ENCODE peak calls at places on chromosome 22, in seven cellular contexts. V is right cardiac atrium, H is tibial nerve, J is activated gamma-delta T cell treated with Interleukin-2 at 50 U/mL for 16 hours, M is psoas muscle, Q is midbrain, C is GM20000. D is an unnamed sample.

GRCh38 chr22:44567846-44568493 is 69.9 kb upstream of the RTL6 start:
- DNase-seq in V (peak), H (no peak), J (peak), M (peak), Q (no peak), C (no peak), D (peak)

GRCh38 chr22:42680648-42681047 is 31.5 kb upstream of the CYB5R3 start:
- DNase-seq in V (peak), H (no peak), J (no peak), M (peak), Q (no peak), C (no peak), D (peak)

GRCh38 chr22:48361099-48361639 is 1466.5 kb downstream of the BRD1 start:
- DNase-seq in V (no peak), H (no peak), J (no peak), M (no peak), Q (no peak), C (no peak), D (no peak)

GRCh38 chr22:30887418-30887817 is 81.2 kb downstream of the MORC2 start:
- DNase-seq in V (no peak), H (no peak), J (no peak), M (no peak), Q (no peak), C (no peak), D (no peak)

GRCh38 chr22:37675930-37676571 is 615 bp downstream of the LGALS1 start:
- DNase-seq in V (peak), H (no peak), J (peak), M (peak), Q (peak), C (no peak), D (no peak)

GRCh38 chr22:38282397-38282796 is 9.6 kb upstream of the TMEM184B start:
- DNase-seq in V (no peak), H (no peak), J (no peak), M (no peak), Q (no peak), C (no peak), D (no peak)

GRCh38 chr22:39264344-39265116 is 19.7 kb upstream of the PDGFB start:
- DNase-seq in V (peak), H (peak), J (no peak), M (peak), Q (no peak), C (no peak), D (no peak)

GRCh38 chr22:32202539-32203180 is 2.2 kb downstream of the RFPL2 start:
- DNase-seq in V (no peak), H (no peak), J (no peak), M (no peak), Q (peak), C (no peak), D (peak)

GRCh38 chr22:28899199-28899853 is 16.0 kb downstream of the ZNRF3 start:
- DNase-seq in V (no peak), H (no peak), J (peak), M (no peak), Q (no peak), C (no peak), D (no peak)

GRCh38 chr22:44451016-44451415 is 47.0 kb downstream of the RTL6 start:
- DNase-seq in V (no peak), H (no peak), J (no peak), M (no peak), Q (no peak), C (no peak), D (no peak)

GRCh38 chr22:26617251-26618199 is at the start of gene CRYBB1:
- DNase-seq in V (peak), H (no peak), J (no peak), M (no peak), Q (no peak), C (no peak), D (peak)

GRCh38 chr22:36010090-36010489 is 18.5 kb downstream of the RBFOX2 start:
- DNase-seq in V (peak), H (no peak), J (no peak), M (no peak), Q (no peak), C (no peak), D (no peak)

GRCh38 chr22:23011105-23011674 is 59.1 kb upstream of the GNAZ start:
- DNase-seq in V (no peak), H (no peak), J (no peak), M (no peak), Q (no peak), C (no peak), D (no peak)

GRCh38 chr22:48885919-48886305 is 941.8 kb downstream of the BRD1 start:
- DNase-seq in V (no peak), H (no peak), J (no peak), M (no peak), Q (no peak), C (no peak), D (no peak)

GRCh38 chr22:49462795-49463194 is 364.9 kb downstream of the BRD1 start:
- DNase-seq in V (no peak), H (no peak), J (peak), M (no peak), Q (no peak), C (no peak), D (no peak)

GRCh38 chr22:42928969-42929837 is 72.1 kb upstream of the ARFGAP3 start:
- DNase-seq in V (peak), H (peak), J (no peak), M (peak), Q (peak), C (peak), D (peak)

GRCh38 chr22:29032014-29032475 is 29.6 kb downstream of the C22orf31 start:
- DNase-seq in V (no peak), H (no peak), J (no peak), M (no peak), Q (no peak), C (no peak), D (no peak)

GRCh38 chr22:27716074-27716473 is 85.5 kb downstream of the MN1 start:
- DNase-seq in V (no peak), H (no peak), J (no peak), M (no peak), Q (no peak), C (no peak), D (no peak)

GRCh38 chr22:43409800-43410199 is 2.0 kb upstream of the MPPED1 start:
- DNase-seq in V (no peak), H (no peak), J (no peak), M (no peak), Q (no peak), C (no peak), D (no peak)

GRCh38 chr22:39612811-39613548 is 42.4 kb downstream of the CACNA1I start:
- DNase-seq in V (no peak), H (no peak), J (no peak), M (no peak), Q (no peak), C (no peak), D (no peak)

GRCh38 chr22:36986242-36986821 is 32.9 kb downstream of the TST start:
- DNase-seq in V (no peak), H (no peak), J (no peak), M (no peak), Q (no peak), C (no peak), D (no peak)

GRCh38 chr22:39219071-39220050 is 25.4 kb downstream of the PDGFB start:
- DNase-seq in V (no peak), H (no peak), J (no peak), M (no peak), Q (no peak), C (no peak), D (no peak)

GRCh38 chr22:27972732-27973698 is 54.0 kb upstream of the PITPNB start:
- DNase-seq in V (peak), H (no peak), J (no peak), M (no peak), Q (no peak), C (no peak), D (peak)

GRCh38 chr22:47124946-47125345 is 362.5 kb downstream of the TBC1D22A start:
- DNase-seq in V (no peak), H (no peak), J (no peak), M (no peak), Q (no peak), C (no peak), D (no peak)

GRCh38 chr22:30183861-30184278 is 62.7 kb downstream of the LIF start:
- DNase-seq in V (no peak), H (no peak), J (no peak), M (no peak), Q (no peak), C (no peak), D (peak)

GRCh38 chr22:23522642-23523251 is 57.3 kb downstream of the IGLL1 start:
- DNase-seq in V (peak), H (peak), J (no peak), M (no peak), Q (no peak), C (no peak), D (peak)

GRCh38 chr22:38696606-38697005 is 4.1 kb downstream of the JOSD1 start:
- DNase-seq in V (no peak), H (no peak), J (peak), M (no peak), Q (no peak), C (no peak), D (peak)

GRCh38 chr22:35352214-35353111 is 28.4 kb upstream of the HMOX1 start:
- DNase-seq in V (peak), H (peak), J (peak), M (peak), Q (peak), C (no peak), D (no peak)

GRCh38 chr22:24550028-24550901 is 4.7 kb downstream of the GUCD1 start:
- DNase-seq in V (peak), H (no peak), J (no peak), M (no peak), Q (no peak), C (no peak), D (no peak)

GRCh38 chr22:42116848-42117424 is 13.7 kb downstream of the CYP2D6 start:
- DNase-seq in V (peak), H (no peak), J (no peak), M (peak), Q (no peak), C (no peak), D (peak)

GRCh38 chr22:42881982-42882656 is 25.0 kb upstream of the ARFGAP3 start:
- DNase-seq in V (no peak), H (no peak), J (no peak), M (peak), Q (no peak), C (no peak), D (no peak)

GRCh38 chr22:21984793-21985192 is 2.2 kb upstream of the TOP3B start:
- DNase-seq in V (peak), H (no peak), J (no peak), M (no peak), Q (no peak), C (peak), D (peak)

GRCh38 chr22:38243007-38243775 is 29.6 kb downstream of the TMEM184B start:
- DNase-seq in V (peak), H (no peak), J (no peak), M (no peak), Q (peak), C (no peak), D (peak)

D was measured in fibroblast of villous mesenchyme.